ENCODE peak calls at places on chromosomes 7 and 10, in seven cellular contexts. Q is AG09319, F is body of pancreas, T is omental fat pad, Z is left ventricle myocardium inferior, A is cardiac muscle cell, I is endothelial cell. C is an unnamed sample.

GRCh38 chr10:103890194-103890658 is 27.8 kb downstream of the STN1 start:
- DNase-seq in Q (no peak), F (peak), T (no peak), Z (peak), A (no peak), I (no peak), C (peak)

GRCh38 chr7:158321056-158321700 is 266.4 kb downstream of the PTPRN2 start:
- DNase-seq in Q (no peak), F (no peak), T (no peak), Z (no peak), A (no peak), I (no peak), C (no peak)

GRCh38 chr10:132592790-132593788 is 55.5 kb downstream of the INPP5A start:
- DNase-seq in Q (no peak), F (peak), T (no peak), Z (no peak), A (no peak), I (no peak), C (no peak)

GRCh38 chr10:11793762-11794479 is 29.2 kb upstream of the PROSER2 start:
- DNase-seq in Q (no peak), F (no peak), T (no peak), Z (no peak), A (peak), I (no peak), C (peak)

GRCh38 chr10:108141064-108141463 is 976.6 kb upstream of the SORCS1 start:
- DNase-seq in Q (no peak), F (no peak), T (no peak), Z (no peak), A (no peak), I (no peak), C (no peak)

GRCh38 chr10:133394801-133395221 is 854 bp downstream of the MTG1 start:
- DNase-seq in Q (no peak), F (no peak), T (no peak), Z (no peak), A (peak), I (no peak), C (no peak)

GRCh38 chr7:9307131-9307530 is 873.7 kb downstream of the NXPH1 start:
- DNase-seq in Q (no peak), F (no peak), T (no peak), Z (no peak), A (no peak), I (no peak), C (no peak)

GRCh38 chr7:11228515-11228914 is 254.8 kb downstream of the PHF14 start:
- DNase-seq in Q (no peak), F (peak), T (peak), Z (peak), A (peak), I (no peak), C (no peak)

GRCh38 chr10:88118769-88119559 is 255.5 kb downstream of the PTEN start:
- DNase-seq in Q (no peak), F (no peak), T (no peak), Z (no peak), A (no peak), I (no peak), C (no peak)

GRCh38 chr7:40489844-40490602 is 355.2 kb downstream of the SUGCT start:
- DNase-seq in Q (no peak), F (no peak), T (no peak), Z (no peak), A (peak), I (no peak), C (no peak)

GRCh38 chr7:74094224-74095095 is 10.9 kb downstream of the LIMK1 start:
- DNase-seq in Q (peak), F (peak), T (peak), Z (peak), A (peak), I (peak), C (peak)

GRCh38 chr7:42077276-42078135 is 159.5 kb downstream of the GLI3 start:
- DNase-seq in Q (no peak), F (no peak), T (no peak), Z (no peak), A (peak), I (no peak), C (no peak)

GRCh38 chr7:74579800-74580685 is 77.5 kb upstream of the GTF2I start:
- DNase-seq in Q (no peak), F (peak), T (no peak), Z (no peak), A (peak), I (no peak), C (peak)

GRCh38 chr7:116512524-116513188 is 12.2 kb upstream of the CAV1 start:
- DNase-seq in Q (no peak), F (no peak), T (no peak), Z (no peak), A (peak), I (no peak), C (no peak)

GRCh38 chr7:46089281-46089680 is 168.2 kb upstream of the IGFBP3 start:
- DNase-seq in Q (no peak), F (no peak), T (no peak), Z (no peak), A (peak), I (no peak), C (no peak)

GRCh38 chr10:113030453-113030852 is 80.4 kb downstream of the TCF7L2 start:
- DNase-seq in Q (no peak), F (no peak), T (no peak), Z (no peak), A (no peak), I (no peak), C (peak)

GRCh38 chr7:157905740-157906461 is 569.1 kb downstream of the DNAJB6 start:
- DNase-seq in Q (no peak), F (no peak), T (no peak), Z (peak), A (no peak), I (no peak), C (no peak)

GRCh38 chr7:76011437-76011836 is 17.0 kb upstream of the TMEM120A start:
- DNase-seq in Q (peak), F (peak), T (no peak), Z (peak), A (peak), I (no peak), C (peak)

GRCh38 chr7:100679129-100679926 is 5.8 kb downstream of the GNB2 start:
- DNase-seq in Q (no peak), F (no peak), T (no peak), Z (no peak), A (no peak), I (no peak), C (no peak)

GRCh38 chr10:69088471-69088769 is 517 bp downstream of the SRGN start:
- DNase-seq in Q (no peak), F (no peak), T (no peak), Z (no peak), A (peak), I (no peak), C (no peak)

GRCh38 chr10:19638173-19638872 is 177.9 kb upstream of the PLXDC2 start:
- DNase-seq in Q (peak), F (no peak), T (no peak), Z (no peak), A (peak), I (no peak), C (peak)

GRCh38 chr10:61028861-61029361 is 84.9 kb upstream of the RHOBTB1 start:
- DNase-seq in Q (no peak), F (no peak), T (no peak), Z (no peak), A (peak), I (no peak), C (peak)

GRCh38 chr7:20280475-20281351 is 50.0 kb upstream of the ITGB8 start:
- DNase-seq in Q (peak), F (no peak), T (no peak), Z (no peak), A (peak), I (no peak), C (peak)

GRCh38 chr10:128073880-128074279 is 52.3 kb downstream of the MKI67 start:
- DNase-seq in Q (no peak), F (no peak), T (no peak), Z (no peak), A (no peak), I (no peak), C (no peak)

GRCh38 chr7:805261-805660 is 27.0 kb upstream of the SUN1 start:
- DNase-seq in Q (no peak), F (no peak), T (no peak), Z (no peak), A (no peak), I (no peak), C (no peak)

GRCh38 chr10:59004392-59004791 is 172.1 kb upstream of the PHYHIPL start:
- DNase-seq in Q (no peak), F (no peak), T (no peak), Z (no peak), A (no peak), I (no peak), C (no peak)

GRCh38 chr10:86218160-86218559 is 148.4 kb downstream of the GRID1 start:
- DNase-seq in Q (no peak), F (no peak), T (no peak), Z (no peak), A (no peak), I (no peak), C (no peak)

GRCh38 chr10:89946106-89946505 is 244.7 kb downstream of the KIF20B start:
- DNase-seq in Q (no peak), F (no peak), T (no peak), Z (no peak), A (peak), I (no peak), C (no peak)

GRCh38 chr10:117222552-117223412 is 18.1 kb upstream of the SLC18A2 start:
- DNase-seq in Q (no peak), F (no peak), T (no peak), Z (no peak), A (no peak), I (no peak), C (no peak)

GRCh38 chr10:68303849-68304412 is 27.9 kb upstream of the HNRNPH3 start:
- DNase-seq in Q (no peak), F (peak), T (no peak), Z (no peak), A (no peak), I (no peak), C (no peak)

GRCh38 chr7:130593033-130593432 is 75.5 kb downstream of the COPG2 start:
- DNase-seq in Q (no peak), F (no peak), T (no peak), Z (no peak), A (peak), I (no peak), C (no peak)

GRCh38 chr10:110840923-110841428 is 30.8 kb upstream of the PDCD4 start:
- DNase-seq in Q (no peak), F (no peak), T (no peak), Z (no peak), A (no peak), I (no peak), C (no peak)

GRCh38 chr10:42982886-42983594 is 93.8 kb upstream of the RET start:
- DNase-seq in Q (no peak), F (peak), T (peak), Z (no peak), A (no peak), I (no peak), C (no peak)

GRCh38 chr7:152761116-152761748 is 1.7 kb downstream of the ACTR3B start:
- DNase-seq in Q (no peak), F (no peak), T (no peak), Z (no peak), A (no peak), I (no peak), C (peak)

GRCh38 chr10:90199098-90199497 is 497.7 kb downstream of the KIF20B start:
- DNase-seq in Q (no peak), F (no peak), T (no peak), Z (no peak), A (no peak), I (no peak), C (no peak)

GRCh38 chr10:44853148-44853734 is 57.9 kb upstream of the TMEM72 start:
- DNase-seq in Q (no peak), F (peak), T (no peak), Z (no peak), A (peak), I (no peak), C (peak)
- TF ChIP-seq CTCF in Q (peak), F (peak), T (no peak), Z (peak), A (peak), I (no peak), C (peak)

GRCh38 chr7:5423844-5424688 is 432 bp upstream of the TNRC18 start:
- DNase-seq in Q (peak), F (peak), T (peak), Z (peak), A (peak), I (peak), C (peak)

GRCh38 chr7:5420841-5421625 is 2.6 kb downstream of the TNRC18 start:
- DNase-seq in Q (no peak), F (peak), T (no peak), Z (peak), A (no peak), I (no peak), C (no peak)

GRCh38 chr7:5421626-5422323 is 1.9 kb downstream of the TNRC18 start:
- DNase-seq in Q (no peak), F (peak), T (no peak), Z (peak), A (peak), I (peak), C (peak)

GRCh38 chr7:5423272-5423843 is at the start of gene TNRC18:
- DNase-seq in Q (no peak), F (no peak), T (no peak), Z (peak), A (no peak), I (peak), C (no peak)

DNA sequence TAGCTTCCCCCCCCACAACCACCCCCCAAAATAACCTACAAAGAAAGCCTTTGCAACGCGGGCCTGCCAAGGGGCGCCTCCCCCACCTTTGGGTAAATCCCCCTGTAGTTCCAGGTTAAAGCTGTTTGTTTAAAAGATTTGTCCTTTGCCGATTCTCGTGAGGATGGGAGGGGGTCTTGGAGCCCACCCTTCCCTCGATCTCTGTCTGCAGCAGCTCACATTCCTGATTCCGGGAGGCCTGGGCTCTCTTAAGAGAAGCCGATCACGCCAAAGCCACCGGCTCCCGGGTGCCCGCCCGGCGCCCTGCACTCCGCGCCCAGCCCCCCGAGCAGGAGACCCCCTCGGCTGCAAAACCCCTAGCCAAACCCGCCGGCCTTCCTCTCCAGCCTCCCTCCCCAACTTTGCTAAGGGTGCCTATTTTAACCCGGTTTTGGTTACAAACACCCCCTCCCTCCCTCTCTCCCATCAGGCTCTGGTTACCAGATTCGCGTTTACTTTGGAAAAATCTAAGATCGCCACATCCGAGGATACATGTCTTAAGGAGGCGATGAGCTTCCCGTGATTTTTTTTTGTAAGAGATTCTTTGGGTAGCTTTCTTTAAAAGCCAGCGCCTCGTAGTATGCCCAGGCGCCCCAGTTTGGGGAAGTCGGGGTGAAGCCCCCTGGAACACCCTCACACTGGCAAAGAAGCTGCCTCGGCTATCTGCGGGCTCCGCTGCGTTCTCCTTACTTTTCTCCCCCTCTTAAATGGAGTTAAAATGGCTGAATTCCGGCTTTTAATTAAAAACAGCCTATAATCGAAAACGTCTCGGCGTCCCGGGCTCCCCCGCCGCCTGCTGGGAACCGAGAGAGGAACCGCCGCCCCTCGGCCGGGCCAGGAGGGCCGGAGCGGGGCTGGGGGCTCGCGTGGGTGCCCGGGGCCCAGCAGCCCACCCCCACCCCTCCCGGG is 1.0 kb downstream of the TNRC18 start:
- DNase-seq in Q (no peak), F (peak), T (no peak), Z (peak), A (peak), I (peak), C (peak)
- TF ChIP-seq CTCF in Q (no peak), F (no peak), T (no peak), Z (peak), A (peak), I (no peak), C (peak)

GRCh38 chr10:98423691-98424120 is 8.7 kb upstream of the PYROXD2 start:
- DNase-seq in Q (no peak), F (no peak), T (no peak), Z (no peak), A (no peak), I (peak), C (no peak)
- TF ChIP-seq CTCF in Q (no peak), F (no peak), T (no peak), Z (peak), A (peak), I (no peak), C (no peak)

DNA sequence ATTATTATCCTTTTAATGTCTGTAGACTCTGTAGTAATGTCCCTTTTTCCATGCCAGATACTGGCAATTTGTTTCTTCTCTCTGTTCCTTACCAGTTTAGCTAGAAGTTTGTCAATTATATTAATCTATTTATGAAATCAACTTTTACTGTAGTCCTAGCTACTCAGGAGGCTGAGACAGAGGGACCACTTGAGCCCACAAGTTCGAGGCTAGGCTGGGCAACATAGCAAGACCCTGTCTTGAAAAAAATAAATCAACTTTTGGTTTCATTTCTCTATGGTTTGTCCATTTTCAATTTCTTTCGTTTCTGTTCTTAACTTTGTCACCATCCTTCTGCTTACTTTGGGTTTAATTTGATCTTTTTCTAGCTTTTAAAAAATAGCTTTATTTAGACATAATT is 42.5 kb upstream of the PLA2G12B start:
- DNase-seq in Q (no peak), F (no peak), T (no peak), Z (no peak), A (no peak), I (no peak), C (no peak)
- TF ChIP-seq CTCF in Q (no peak), F (no peak), T (no peak), Z (no peak), A (no peak), I (no peak), C (no peak)

GRCh38 chr10:73967022-73967429 is 30.9 kb upstream of the VCL start:
- DNase-seq in Q (no peak), F (no peak), T (no peak), Z (no peak), A (no peak), I (no peak), C (no peak)

GRCh38 chr10:73965890-73966768 is 31.8 kb upstream of the VCL start:
- DNase-seq in Q (peak), F (peak), T (peak), Z (peak), A (peak), I (peak), C (peak)

GRCh38 chr10:73968101-73968515 is 29.8 kb upstream of the VCL start:
- DNase-seq in Q (no peak), F (no peak), T (no peak), Z (no peak), A (peak), I (peak), C (no peak)

GRCh38 chr10:73969224-73969811 is 28.6 kb upstream of the VCL start:
- DNase-seq in Q (no peak), F (no peak), T (no peak), Z (no peak), A (peak), I (no peak), C (no peak)

DNA sequence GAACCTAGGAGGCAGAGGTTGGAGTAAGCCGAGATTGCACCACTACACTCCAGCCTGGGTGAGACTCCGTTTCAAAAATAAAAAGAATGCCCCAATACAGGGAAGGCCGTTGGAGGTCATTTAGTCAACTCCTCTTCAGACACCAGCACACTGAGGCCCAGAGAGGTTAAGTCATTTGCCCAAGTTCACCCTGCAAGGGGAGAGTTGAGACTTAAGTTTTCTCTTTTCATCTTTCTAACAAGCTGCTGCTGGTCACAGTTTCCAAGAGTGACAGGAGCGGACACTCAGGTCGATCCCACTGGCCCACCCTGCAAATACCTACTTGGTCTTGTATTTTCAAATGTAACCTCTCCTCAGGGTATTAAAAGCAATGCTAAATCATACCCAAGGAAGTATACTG is 30.4 kb upstream of the VCL start:
- DNase-seq in Q (no peak), F (no peak), T (no peak), Z (no peak), A (no peak), I (no peak), C (no peak)
- TF ChIP-seq CTCF in Q (no peak), F (no peak), T (no peak), Z (no peak), A (no peak), I (no peak), C (no peak)